ENCODE peak calls at places on chromosomes 7 and 10, in four cellular contexts. D is CD8-positive, alpha-beta T cell; X is foreskin fibroblast; I is breast epithelium. K is an unnamed sample.

GRCh38 chr7:31122649-31123058 is 70.5 kb downstream of the ADCYAP1R1 start:
- DNase-seq in D (peak; percentile 23), I (no peak), X (peak; percentile 92), K (peak; percentile 83)

GRCh38 chr10:44046605-44047004 is 338.3 kb downstream of the CXCL12 start:
- DNase-seq in D (no peak), I (no peak), X (peak; percentile 77), K (no peak)

GRCh38 chr7:129898502-129899160 is 54.1 kb downstream of the UBE2H start:
- DNase-seq in D (no peak), X (no peak), I (no peak), K (no peak)

GRCh38 chr7:30988346-30989005 is 24.7 kb downstream of the GHRHR start:
- DNase-seq in X (peak; percentile 35), D (no peak), I (no peak), K (peak; percentile 51)

GRCh38 chr7:44920119-44920518 is 34.8 kb upstream of the PURB start:
- DNase-seq in X (no peak), I (no peak), D (no peak), K (no peak)

GRCh38 chr10:4947039-4947634 is 16.1 kb upstream of the AKR1C1 start:
- DNase-seq in I (no peak), D (no peak), X (peak; percentile 60), K (no peak)

GRCh38 chr10:62992145-62992721 is 140.9 kb upstream of the NRBF2 start:
- DNase-seq in D (no peak), X (no peak), I (no peak), K (no peak)

GRCh38 chr10:15661574-15661973 is 58.1 kb downstream of the ITGA8 start:
- DNase-seq in I (no peak), D (no peak), X (peak; percentile 43), K (no peak)

GRCh38 chr10:45593938-45594275 is 78.7 kb downstream of the ZFAND4 start:
- DNase-seq in I (no peak), D (no peak), X (no peak), K (no peak)

GRCh38 chr10:106560925-106561640 is 603.4 kb downstream of the SORCS1 start:
- DNase-seq in D (no peak), I (no peak), X (peak; percentile 83), K (no peak)

GRCh38 chr7:114574384-114574783 is 159.8 kb downstream of the FOXP2 start:
- DNase-seq in D (no peak), I (no peak), X (peak; percentile 70), K (no peak)

DNA sequence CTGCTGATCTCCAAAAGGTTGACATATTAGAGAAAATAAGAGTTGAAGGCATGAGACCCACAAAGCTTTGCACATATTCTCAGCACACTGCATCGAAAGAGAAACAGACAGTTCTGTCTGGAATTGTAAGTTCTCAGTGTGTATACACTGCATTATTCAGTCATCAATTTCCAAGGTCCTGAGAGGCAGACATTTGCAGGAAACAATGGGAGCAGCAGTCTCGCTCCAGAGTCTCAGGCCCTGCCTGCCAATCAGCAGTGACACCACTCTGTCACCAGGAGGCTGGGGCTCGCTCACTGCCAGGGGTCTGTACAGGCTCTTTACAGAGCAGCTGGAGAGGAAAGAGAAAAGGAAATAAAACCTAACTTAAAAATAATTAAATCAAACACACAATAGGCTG is 36.3 kb downstream of the JAZF1 start:
- DNase-seq in X (no peak), I (no peak), D (no peak), K (no peak)
- TF ChIP-seq CTCF in X (no peak), I (no peak), D (no peak), K (no peak)

DNA sequence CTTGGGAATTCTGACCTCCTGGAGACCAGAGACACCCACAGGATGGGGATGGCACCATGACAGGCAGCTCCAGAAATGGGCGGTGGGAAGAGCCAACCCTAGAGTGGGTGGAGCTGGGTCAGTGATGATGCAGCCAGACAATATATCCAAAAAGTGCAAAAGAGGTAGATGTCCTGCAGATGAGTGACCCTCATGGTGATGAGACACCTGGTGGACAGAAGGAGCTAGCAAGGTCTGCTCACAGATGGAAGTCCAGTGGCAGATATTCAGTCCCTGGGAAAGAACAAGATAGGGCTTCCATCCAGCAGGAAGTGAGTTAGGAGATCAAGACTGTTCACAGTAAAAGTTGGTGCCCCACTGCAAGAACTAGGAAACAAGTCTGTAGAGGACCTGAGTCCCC is 19.2 kb upstream of the GRB10 start:
- DNase-seq in D (no peak), X (no peak), I (no peak), K (no peak)
- TF ChIP-seq CTCF in D (no peak), X (no peak), I (no peak), K (no peak)

GRCh38 chr10:114402871-114403544 is 1.3 kb downstream of the AFAP1L2 start:
- DNase-seq in D (no peak), I (no peak), X (no peak), K (no peak)

GRCh38 chr10:114406455-114406854 is 2.2 kb upstream of the AFAP1L2 start:
- DNase-seq in X (no peak), D (no peak), I (no peak), K (no peak)

GRCh38 chr10:114403545-114404161 is 649 bp downstream of the AFAP1L2 start:
- DNase-seq in D (no peak), I (no peak), X (no peak), K (peak; percentile 68)

GRCh38 chr10:114404171-114405010 is at the start of gene AFAP1L2:
- DNase-seq in X (peak; percentile 26), I (no peak), D (no peak), K (peak; percentile 78)

DNA sequence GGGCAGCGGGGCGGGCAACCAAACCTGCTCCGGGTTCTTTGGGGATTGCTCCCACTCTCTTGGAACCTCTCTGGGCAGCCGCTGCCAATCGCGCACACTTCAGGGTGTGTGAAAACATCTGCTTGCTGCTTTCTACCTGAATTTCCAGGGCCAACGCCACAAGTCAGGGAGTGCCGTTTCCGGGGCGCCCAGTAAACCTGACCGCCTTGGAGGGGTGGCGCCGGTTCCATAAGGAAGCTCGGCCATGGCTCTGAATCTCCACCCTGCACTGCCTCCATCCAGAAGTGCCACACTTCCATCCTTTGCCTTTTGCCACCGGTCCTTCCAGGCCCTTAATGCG is 679 bp upstream of the AFAP1L2 start:
- DNase-seq in D (no peak), I (no peak), X (peak; percentile 6), K (no peak)
- TF ChIP-seq CTCF in D (no peak), I (no peak), X (no peak), K (no peak)

GRCh38 chr10:127587668-127588395 is 38.7 kb downstream of the NPS start:
- DNase-seq in I (no peak), X (no peak), D (no peak), K (no peak)

GRCh38 chr10:127579640-127580039 is 30.5 kb downstream of the NPS start:
- DNase-seq in X (peak; percentile 1), D (no peak), I (no peak), K (no peak)

GRCh38 chr10:127580822-127581221 is 31.7 kb downstream of the NPS start:
- DNase-seq in D (no peak), I (no peak), X (no peak), K (no peak)

GRCh38 chr10:127585519-127586023 is 36.5 kb downstream of the NPS start:
- DNase-seq in D (no peak), X (no peak), I (no peak), K (no peak)
- TF ChIP-seq CTCF in D (no peak), X (no peak), I (no peak), K (no peak)

GRCh38 chr7:19017374-19017773 is 100.1 kb downstream of the TWIST1 start:
- DNase-seq in X (no peak), I (no peak), D (no peak), K (no peak)
- TF ChIP-seq CTCF in X (no peak), I (no peak), D (no peak), K (no peak)

GRCh38 chr7:5282464-5283316 is at the start of gene SLC29A4:
- DNase-seq in D (no peak), X (peak; percentile 54), I (no peak), K (peak; percentile 38)

GRCh38 chr7:5287802-5288201 is 5.1 kb downstream of the SLC29A4 start:
- DNase-seq in X (no peak), D (no peak), I (no peak), K (no peak)

GRCh38 chr7:5286933-5287332 is 4.2 kb downstream of the SLC29A4 start:
- DNase-seq in D (no peak), X (no peak), I (no peak), K (no peak)

GRCh38 chr7:5283421-5284303 is 919 bp downstream of the SLC29A4 start:
- DNase-seq in D (no peak), X (peak; percentile 51), I (no peak), K (no peak)

DNA sequence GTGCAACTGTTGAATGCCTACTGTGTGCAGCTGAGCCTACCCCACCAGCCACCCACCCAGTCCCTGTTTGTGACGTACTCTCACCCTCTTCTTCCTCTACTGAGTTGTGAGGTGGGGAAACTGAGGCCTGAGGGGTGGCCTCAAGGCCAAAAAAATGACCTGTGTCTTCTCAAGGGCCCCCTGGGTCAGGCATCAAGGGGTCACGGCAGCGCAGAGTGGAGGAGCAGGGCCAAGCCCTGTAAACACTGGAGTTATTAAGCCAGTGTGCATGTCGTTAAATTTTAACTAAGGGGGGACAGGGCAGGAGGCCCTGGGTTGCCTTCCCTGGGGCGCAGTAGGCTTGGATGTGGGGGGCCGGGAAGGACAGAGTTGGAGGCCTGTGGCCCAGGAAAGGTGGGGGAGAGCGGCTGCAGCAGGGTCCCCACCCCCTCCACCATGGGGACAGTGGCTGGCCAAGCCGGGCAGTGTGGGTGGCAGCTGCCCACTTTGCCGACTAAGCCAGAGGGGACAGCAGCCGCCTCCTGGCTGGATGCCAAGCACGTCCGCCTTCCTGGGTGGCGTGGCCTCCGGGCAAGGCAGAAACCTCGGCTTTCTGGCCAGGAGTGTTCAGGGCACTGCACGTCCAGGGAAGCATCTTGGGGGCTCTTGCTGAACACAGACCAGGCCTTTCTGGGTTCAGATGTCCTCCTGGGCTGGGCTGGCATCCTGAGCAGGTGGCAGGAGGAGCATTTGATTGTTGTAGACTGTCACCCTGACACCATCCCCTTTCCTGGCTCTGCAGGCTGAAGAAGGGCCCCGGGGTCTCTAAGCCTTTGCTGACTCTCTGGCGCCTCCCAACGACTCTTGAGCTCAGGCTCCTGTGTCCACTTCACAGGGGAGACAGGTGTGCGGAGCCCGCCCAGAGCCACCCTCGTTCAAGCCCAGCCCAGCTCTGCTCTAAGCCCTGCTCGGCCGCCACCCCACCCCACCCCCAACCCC is 1.9 kb downstream of the SLC29A4 start:
- DNase-seq in D (no peak), X (peak; percentile 44), I (no peak), K (peak; percentile 61)
- TF ChIP-seq CTCF in D (no peak), X (peak; percentile 3), I (no peak), K (no peak)